ENCODE peak calls at places on chromosomes 13 and 19, in ten cellular contexts. M is uterus, P is HCT116, J is IMR-90, Q is Peyer's patch, K is esophagus squamous epithelium, E is GM12878, I is body of pancreas, Y is ovary, D is gastrocnemius medialis. B is an unnamed sample. For H3K27me3, the result is how much of the 10 kb centered on the place peaks cover.

GRCh38 chr13:110349239-110349638 is 42.2 kb downstream of the COL4A2 start:
- DNase-seq in Y (no peak), E (no peak), M (no peak), K (no peak), J (no peak), P (no peak), Q (no peak), I (no peak), D (no peak), B (no peak)

GRCh38 chr13:29077051-29077813 is 257.1 kb downstream of the MTUS2 start:
- DNase-seq in J (no peak), K (no peak), D (no peak), P (no peak), E (no peak), Q (no peak), M (no peak), I (no peak), Y (no peak), B (no peak)

GRCh38 chr13:44015808-44016207 is 136.1 kb downstream of the LACC1 start:
- DNase-seq in Y (no peak), D (no peak), M (no peak), P (no peak), I (no peak), K (no peak), J (no peak), E (no peak), Q (no peak), B (no peak)

GRCh38 chr13:85693889-85694511 is 105.2 kb downstream of the SLITRK6 start:
- DNase-seq in E (no peak), J (peak), M (no peak), Q (no peak), I (no peak), Y (no peak), D (no peak), K (no peak), P (no peak), B (no peak)

GRCh38 chr13:63110431-63110830 is 1694.8 kb upstream of the PCDH20 start:
- DNase-seq in E (no peak), D (no peak), Y (no peak), Q (no peak), K (no peak), M (no peak), J (peak), P (no peak), I (no peak), B (no peak)

GRCh38 chr13:34076943-34077703 is 259.2 kb downstream of the RFC3 start:
- DNase-seq in Y (no peak), M (no peak), D (no peak), E (no peak), I (no peak), J (peak), P (peak), Q (no peak), K (no peak), B (no peak)

GRCh38 chr19:43207991-43208390 is 2.6 kb upstream of the PSG4 start:
- DNase-seq in M (no peak), J (no peak), P (no peak), K (no peak), I (no peak), E (no peak), D (no peak), Q (no peak), Y (no peak), B (no peak)

GRCh38 chr13:94548382-94549240 is 47.3 kb downstream of the TGDS start:
- DNase-seq in M (peak), I (peak), E (peak), Q (peak), J (peak), Y (peak), D (peak), P (peak), K (no peak), B (peak)

GRCh38 chr13:44267203-44267602 is 106.4 kb upstream of the SERP2 start:
- DNase-seq in E (no peak), I (no peak), P (no peak), Y (no peak), M (no peak), K (no peak), J (no peak), Q (no peak), D (no peak), B (no peak)

GRCh38 chr13:42532561-42533335 is 41.2 kb upstream of the TNFSF11 start:
- DNase-seq in K (no peak), I (no peak), Q (no peak), E (peak), M (no peak), P (no peak), Y (no peak), D (no peak), J (no peak), B (no peak)

GRCh38 chr13:52195052-52195837 is 35.8 kb upstream of the NEK3 start:
- DNase-seq in I (peak), E (no peak), K (peak), P (no peak), Q (peak), J (peak), M (peak), Y (peak), D (peak), B (peak)

GRCh38 chr19:51194527-51195315 is 30.2 kb upstream of the CD33 start:
- DNase-seq in Q (no peak), I (no peak), D (no peak), J (no peak), P (no peak), K (no peak), E (peak), M (no peak), Y (no peak), B (no peak)

GRCh38 chr19:16654151-16654550 is 5.8 kb downstream of the SMIM7 start:
- DNase-seq in J (no peak), P (peak), D (no peak), K (no peak), E (no peak), M (no peak), Y (no peak), Q (no peak), I (no peak), B (no peak)

GRCh38 chr19:7869910-7870511 is 4.2 kb downstream of the PRR36 start:
- DNase-seq in E (no peak), P (peak), Y (peak), Q (peak), K (no peak), J (peak), M (peak), D (no peak), I (peak), B (peak)

GRCh38 chr13:94666065-94666464 is 46.3 kb downstream of the SOX21 start:
- DNase-seq in K (no peak), Q (no peak), J (no peak), M (no peak), E (no peak), P (no peak), Y (no peak), I (no peak), D (no peak), B (no peak)

GRCh38 chr13:111919286-111919685 is 147.7 kb upstream of the SOX1 start:
- DNase-seq in J (no peak), K (no peak), I (no peak), E (no peak), M (no peak), Y (peak), D (no peak), P (no peak), Q (peak), B (no peak)
- H3K27me3 ChIP-seq in J (under half), K (under half), I (under half), E (under half), M (under half), Y (under half), D (under half), P (under half), Q (under half), B (under half)

GRCh38 chr19:47740866-47741519 is 4.4 kb upstream of the NOP53 start:
- DNase-seq in P (no peak), I (peak), J (no peak), E (no peak), K (no peak), Y (no peak), M (no peak), Q (no peak), D (no peak), B (peak)

GRCh38 chr19:47741544-47742125 is 3.7 kb upstream of the NOP53 start:
- DNase-seq in M (peak), Q (no peak), E (no peak), J (no peak), Y (no peak), I (no peak), D (no peak), K (no peak), P (no peak), B (no peak)

GRCh38 chr19:47745010-47745901 is at the start of gene NOP53:
- DNase-seq in J (peak), E (peak), P (peak), M (peak), Q (peak), K (peak), Y (peak), I (peak), D (peak), B (peak)

DNA sequence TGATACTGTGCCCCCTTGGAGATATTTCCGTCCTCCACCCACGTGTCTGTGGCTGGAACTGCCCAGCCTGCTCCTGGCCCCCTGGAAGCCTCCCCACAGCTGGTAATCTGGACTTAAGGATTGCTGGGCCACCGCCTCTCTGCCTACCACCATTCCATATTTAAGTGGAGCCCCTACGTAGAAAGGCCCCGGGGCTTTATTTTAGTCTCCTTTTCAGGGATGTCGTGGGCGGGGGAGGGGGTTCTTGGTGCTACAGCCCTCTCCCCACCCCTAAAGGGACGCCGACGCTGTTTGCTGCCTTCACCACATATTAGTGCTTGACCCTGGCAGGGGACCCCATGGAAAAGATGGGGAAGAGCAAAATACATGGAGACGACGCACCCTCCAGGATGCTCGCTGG is 2.7 kb upstream of the NOP53 start:
- DNase-seq in K (no peak), Y (peak), M (no peak), E (no peak), J (no peak), I (no peak), D (no peak), Q (no peak), P (no peak), B (no peak)
- H3K4me3 ChIP-seq in K (peak), Y (peak), M (peak), E (no peak), J (no peak), I (no peak), D (peak), Q (no peak), P (no peak), B (no peak)

GRCh38 chr19:33558846-33559245 is 37.3 kb upstream of the PEPD start:
- DNase-seq in K (no peak), E (no peak), J (no peak), I (no peak), D (no peak), P (no peak), Q (no peak), M (no peak), Y (no peak), B (peak)
- TF ChIP-seq POLR2A in K (no peak), E (no peak), J (no peak), I (no peak), D (no peak), P (no peak), Q (no peak), M (no peak), Y (no peak), B (no peak)

DNA sequence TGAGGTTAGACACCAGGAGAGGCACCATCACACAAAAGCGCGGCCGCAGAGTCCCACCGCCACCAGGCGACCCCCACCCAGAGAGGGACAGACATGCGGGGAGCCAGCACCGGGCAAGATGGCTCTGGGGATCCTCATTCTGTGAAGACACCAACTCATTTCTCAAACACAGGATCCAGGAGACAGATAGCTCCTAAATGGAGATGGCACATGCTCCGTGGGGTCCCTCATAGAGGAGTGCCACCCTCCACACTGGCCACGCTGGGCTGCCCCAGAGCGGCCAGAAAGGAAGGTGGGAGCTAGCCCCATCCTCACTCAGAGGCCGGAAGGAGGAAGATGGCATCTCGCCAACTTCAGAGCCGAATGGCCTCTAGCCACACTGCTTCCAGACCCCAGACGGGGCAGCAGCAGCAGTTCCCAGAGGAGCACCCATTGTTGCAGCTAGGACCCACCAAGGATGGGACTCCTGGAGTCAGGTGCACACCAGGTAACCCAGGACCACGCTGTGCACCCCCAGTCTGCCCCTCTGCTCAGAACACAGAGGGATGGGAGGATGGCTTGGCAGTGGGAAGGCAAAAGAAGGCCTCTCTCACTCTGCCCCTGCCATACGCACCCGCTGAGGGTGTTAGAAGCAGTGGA is 78.6 kb downstream of the ZIC5 start:
- DNase-seq in K (no peak), E (no peak), M (no peak), P (no peak), I (no peak), J (no peak), Y (no peak), Q (no peak), D (no peak), B (no peak)
- H3K27me3 ChIP-seq in K (under half), E (under half), M (under half), P (under half), I (under half), J (half or more), Y (under half), Q (under half), D (under half), B (under half)

DNA sequence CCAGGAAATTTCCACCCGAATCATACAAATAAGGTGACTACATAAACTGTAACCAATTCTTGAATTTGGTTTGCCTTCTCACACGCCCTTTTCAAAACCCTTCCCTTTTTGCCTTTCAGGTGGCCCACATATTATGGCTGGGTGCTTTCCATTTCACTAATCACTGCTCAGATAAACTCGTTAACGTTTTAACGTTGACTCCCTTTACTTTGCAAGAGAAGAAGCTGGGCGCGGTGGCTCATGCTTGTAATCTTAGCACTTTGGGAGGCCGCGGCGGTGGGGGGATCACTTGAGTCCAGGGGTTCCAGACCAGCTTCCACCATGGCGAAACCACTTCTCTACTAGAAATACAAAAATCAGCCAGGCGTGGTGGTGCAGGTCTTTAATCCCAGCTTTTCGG is 19.8 kb upstream of the ZNF91 start:
- DNase-seq in P (no peak), Y (no peak), Q (no peak), K (no peak), J (no peak), I (no peak), E (no peak), M (no peak), D (no peak), B (no peak)
- H3K4me3 ChIP-seq in P (no peak), Y (peak), Q (peak), K (peak), J (no peak), I (no peak), E (no peak), M (peak), D (no peak), B (peak)

GRCh38 chr19:13848811-13849241 is 28.1 kb upstream of the NANOS3 start:
- DNase-seq in M (no peak), P (no peak), J (no peak), Y (no peak), K (no peak), Q (no peak), I (peak), E (no peak), D (no peak), B (no peak)

GRCh38 chr19:13847900-13848677 is 28.8 kb upstream of the NANOS3 start:
- DNase-seq in M (no peak), Q (no peak), J (no peak), E (no peak), P (no peak), I (no peak), K (no peak), D (no peak), Y (no peak), B (no peak)

GRCh38 chr19:13846533-13847032 is 30.4 kb upstream of the NANOS3 start:
- DNase-seq in E (peak), Q (peak), D (no peak), Y (peak), J (peak), M (peak), I (peak), K (peak), P (peak), B (peak)

GRCh38 chr19:13849277-13849676 is 27.7 kb upstream of the NANOS3 start:
- DNase-seq in Y (no peak), M (peak), D (no peak), I (no peak), K (no peak), E (no peak), Q (no peak), P (no peak), J (no peak), B (no peak)

GRCh38 chr19:13847033-13847899 is 29.7 kb upstream of the NANOS3 start:
- DNase-seq in M (peak), J (peak), P (peak), D (peak), I (peak), Y (peak), E (no peak), K (no peak), Q (peak), B (peak)
- TF ChIP-seq POLR2A in M (peak), J (peak), P (peak), D (peak), I (peak), Y (peak), E (peak), K (no peak), Q (peak), B (peak)

B was measured in spleen.